ENCODE peak calls at places on chromosome 20, in eight cellular contexts. X is GM23338, C is stomach, R is transverse colon, M is GM12878, W is endothelial cell of umbilical vein, I is prostate gland, L is spleen. V is an unnamed sample. For H3K4me1, the result is how much of the 10 kb centered on the place peaks cover.

GRCh38 chr20:10185741-10186558 is 32.7 kb upstream of the SNAP25 start:
- DNase-seq in X (no peak), C (peak), R (no peak), M (no peak), W (no peak), I (peak), L (no peak), V (no peak)

GRCh38 chr20:4820833-4821518 is 99.3 kb downstream of the PRND start:
- DNase-seq in X (no peak), C (no peak), R (no peak), M (no peak), W (peak), I (no peak), L (no peak), V (peak)

GRCh38 chr20:40892642-40893041 is 136.0 kb upstream of the TOP1 start:
- DNase-seq in X (peak), C (no peak), R (no peak), M (no peak), W (no peak), I (peak), L (no peak), V (no peak)

GRCh38 chr20:18288748-18289705 is 700 bp downstream of the ZNF133 start:
- DNase-seq in X (peak), C (no peak), R (no peak), M (no peak), W (no peak), I (peak), L (peak), V (no peak)

GRCh38 chr20:3712279-3712873 is at the start of gene SIGLEC1:
- DNase-seq in X (no peak), C (peak), R (peak), M (no peak), W (no peak), I (no peak), L (peak), V (peak)

GRCh38 chr20:56343861-56344381 is 14.9 kb upstream of the FAM210B start:
- DNase-seq in X (peak), C (peak), R (peak), M (no peak), W (peak), I (peak), L (peak), V (no peak)

GRCh38 chr20:42484790-42485365 is 704.8 kb downstream of the PTPRT start:
- DNase-seq in X (no peak), C (no peak), R (no peak), M (no peak), W (no peak), I (no peak), L (no peak), V (no peak)

GRCh38 chr20:63427206-63427605 is 45.2 kb downstream of the KCNQ2 start:
- DNase-seq in X (no peak), C (no peak), R (no peak), M (no peak), W (no peak), I (no peak), L (no peak), V (no peak)

GRCh38 chr20:21702553-21703467 is 2.7 kb upstream of the PAX1 start:
- DNase-seq in X (peak), C (no peak), R (peak), M (no peak), W (peak), I (peak), L (peak), V (peak)

GRCh38 chr20:39660965-39661364 is 698.8 kb downstream of the DHX35 start:
- DNase-seq in X (no peak), C (no peak), R (no peak), M (no peak), W (peak), I (no peak), L (no peak), V (no peak)

GRCh38 chr20:21936261-21936660 is 230.8 kb downstream of the PAX1 start:
- DNase-seq in X (no peak), C (no peak), R (no peak), M (no peak), W (no peak), I (no peak), L (no peak), V (no peak)

GRCh38 chr20:24695529-24696225 is 226.2 kb downstream of the SYNDIG1 start:
- DNase-seq in X (no peak), C (peak), R (no peak), M (no peak), W (no peak), I (no peak), L (no peak), V (peak)

GRCh38 chr20:18524646-18525045 is 16.9 kb downstream of the SEC23B start:
- DNase-seq in X (no peak), C (no peak), R (no peak), M (no peak), W (no peak), I (no peak), L (no peak), V (no peak)

DNA sequence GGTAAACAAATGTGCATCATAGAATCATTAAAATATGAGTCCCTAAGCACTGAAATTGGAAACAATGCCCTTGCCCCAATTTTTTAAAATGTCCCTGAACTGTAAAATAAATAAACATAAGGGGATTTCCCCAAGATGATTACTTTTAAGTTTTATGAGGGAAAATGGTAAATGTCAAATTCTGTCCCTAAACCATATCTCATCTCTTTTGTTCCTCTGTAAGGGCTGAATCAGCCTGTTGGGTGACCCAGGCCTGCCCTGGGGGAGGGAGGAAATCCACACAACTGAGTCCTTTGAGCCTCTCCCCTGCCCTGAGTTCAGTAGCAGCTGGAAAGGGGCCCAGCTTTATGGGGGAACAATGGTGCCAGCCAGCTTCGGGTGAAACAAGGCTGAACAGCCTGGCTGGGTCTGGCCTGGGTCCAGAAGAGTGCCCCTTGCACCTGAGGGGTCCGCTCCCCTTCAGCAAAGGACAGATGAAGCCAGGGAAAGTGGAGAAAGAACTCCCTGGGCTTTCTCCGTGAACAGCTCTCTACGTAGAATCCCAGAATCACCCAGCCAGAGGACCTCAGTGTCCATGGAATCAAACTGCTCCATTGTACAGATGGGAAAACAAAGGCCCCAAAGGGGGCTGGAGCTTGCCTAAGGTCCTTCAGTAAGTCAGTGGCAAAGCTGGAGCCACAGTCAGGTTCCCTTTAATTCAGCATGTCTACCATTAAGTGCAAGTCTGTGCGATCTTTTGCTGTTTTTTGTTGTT is 28.2 kb upstream of the ITCH start:
- DNase-seq in X (no peak), C (no peak), R (no peak), M (no peak), W (peak), I (no peak), L (no peak), V (peak)
- H3K4me1 ChIP-seq in X (under half), C (under half), R (under half), M (under half), W (under half), I (under half), L (under half), V (under half)

GRCh38 chr20:36830791-36831691 is 44.9 kb upstream of the TLDC2 start:
- DNase-seq in X (peak), C (no peak), R (no peak), M (no peak), W (peak), I (no peak), L (peak), V (peak)
- H3K27ac ChIP-seq in X (no peak), C (peak), R (peak), M (no peak), W (peak), I (peak), L (peak), V (peak)

DNA sequence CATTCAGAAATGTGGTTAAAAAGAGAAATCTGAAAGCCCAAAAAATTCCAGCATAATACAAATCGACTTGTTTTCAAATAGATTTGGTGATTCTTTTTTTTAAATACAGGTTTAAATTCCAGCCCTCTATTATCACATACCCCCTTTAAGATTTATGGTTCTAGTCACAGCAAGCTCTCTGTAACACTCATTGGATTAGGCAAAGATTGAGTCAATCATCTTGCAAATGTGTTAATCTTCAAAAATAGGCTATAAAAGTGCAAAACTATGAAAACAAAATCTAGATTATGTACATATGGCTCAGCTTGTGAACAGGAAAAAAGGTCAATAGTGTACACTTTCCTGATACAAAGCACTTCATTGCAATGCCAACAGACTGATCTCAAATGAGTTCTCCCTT is 26.3 kb downstream of the ZNF217 start:
- DNase-seq in X (no peak), C (no peak), R (no peak), M (no peak), W (no peak), I (no peak), L (no peak), V (no peak)
- TF ChIP-seq POLR2AphosphoS5 in X (no peak), C (no peak), R (no peak), M (no peak), W (no peak), I (no peak), L (no peak), V (no peak)

GRCh38 chr20:62137092-62137384 is 6.2 kb downstream of the PSMA7 start:
- DNase-seq in X (no peak), C (no peak), R (no peak), M (no peak), W (no peak), I (no peak), L (no peak), V (no peak)

GRCh38 chr20:62138912-62139311 is 4.3 kb downstream of the PSMA7 start:
- DNase-seq in X (no peak), C (no peak), R (no peak), M (no peak), W (no peak), I (no peak), L (no peak), V (no peak)

GRCh38 chr20:62138204-62138543 is 5.0 kb downstream of the PSMA7 start:
- DNase-seq in X (no peak), C (no peak), R (no peak), M (no peak), W (no peak), I (no peak), L (no peak), V (no peak)

GRCh38 chr20:62136283-62137091 is 6.7 kb downstream of the PSMA7 start:
- DNase-seq in X (peak), C (peak), R (peak), M (no peak), W (peak), I (peak), L (peak), V (no peak)

GRCh38 chr20:62137478-62138203 is 5.6 kb downstream of the PSMA7 start:
- DNase-seq in X (no peak), C (no peak), R (no peak), M (no peak), W (no peak), I (no peak), L (no peak), V (no peak)
- H3K4me1 ChIP-seq in X (under half), C (under half), R (under half), M (under half), W (under half), I (under half), L (half or more), V (under half)

GRCh38 chr20:55333798-55334197 is 671.5 kb downstream of the CBLN4 start:
- DNase-seq in X (no peak), C (no peak), R (no peak), M (no peak), W (no peak), I (no peak), L (no peak), V (no peak)
- H3K27ac ChIP-seq in X (no peak), C (no peak), R (no peak), M (no peak), W (no peak), I (no peak), L (no peak), V (no peak)

DNA sequence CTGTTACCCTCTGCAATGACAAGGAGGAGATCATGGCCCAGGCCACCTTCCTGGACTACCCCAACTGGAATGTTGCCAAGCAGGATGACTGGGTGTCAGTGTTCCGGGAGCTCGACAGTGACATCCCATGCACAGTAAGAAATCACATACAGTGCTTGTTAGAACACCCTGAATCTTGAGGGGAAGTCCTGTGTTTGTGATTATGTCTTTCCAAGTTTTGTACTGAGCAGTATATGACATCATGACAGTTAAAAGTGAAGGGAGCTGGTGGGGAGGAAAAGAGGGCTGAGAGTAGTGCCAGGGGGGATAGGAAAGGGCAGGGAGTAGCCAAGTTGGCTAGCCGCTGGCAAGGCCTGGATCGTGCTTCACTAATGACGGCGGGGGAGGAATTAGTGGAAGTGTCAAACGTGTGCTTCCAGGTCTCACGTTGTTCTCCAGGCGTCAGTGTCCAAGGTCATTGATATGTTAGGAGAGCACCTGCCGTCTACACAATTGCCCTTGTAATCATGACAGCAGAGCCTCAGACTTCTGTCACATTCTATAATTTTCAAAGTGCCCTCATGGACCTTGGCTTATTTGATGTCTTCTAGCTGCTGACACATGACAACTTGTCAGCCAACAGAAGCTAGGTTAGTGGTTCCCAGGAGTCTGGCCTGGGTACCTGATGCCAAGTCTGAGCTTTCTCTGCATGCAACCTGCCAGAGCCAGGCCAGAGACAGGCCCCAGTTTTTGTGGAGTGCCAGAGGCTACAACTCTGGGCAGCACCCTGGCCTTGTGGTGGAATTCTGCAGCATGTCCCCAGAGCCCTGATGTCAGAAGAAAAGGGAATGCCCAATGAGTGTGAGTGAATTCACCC is 18.8 kb downstream of the CFAP61 start:
- DNase-seq in X (no peak), C (no peak), R (no peak), M (no peak), W (no peak), I (no peak), L (no peak), V (no peak)
- TF ChIP-seq POLR2AphosphoS5 in X (no peak), C (no peak), R (no peak), M (no peak), W (no peak), I (no peak), L (no peak), V (no peak)